ENCODE peak calls at places on chromosome 13, in ten cellular contexts. S is pancreas, E is NCI-H2081, W is non-pigmented ciliary epithelial cell, V is substantia nigra, A is GDM1, X is NCI-H2107, U is naive B cell, J is GM12864, H is left ventricle myocardium inferior. Z is an unnamed sample.

GRCh38 chr13:110298566-110299321 is 8.2 kb downstream of the COL4A1 start:
- DNase-seq in S (no peak), E (no peak), W (no peak), V (no peak), A (no peak), X (no peak), U (no peak), J (no peak), H (no peak), Z (no peak)

GRCh38 chr13:28630864-28631263 is 28.1 kb upstream of the POMP start:
- DNase-seq in S (no peak), E (no peak), W (no peak), V (no peak), A (no peak), X (no peak), U (no peak), J (no peak), H (no peak), Z (no peak)

GRCh38 chr13:73370066-73370465 is 311.3 kb downstream of the KLF5 start:
- DNase-seq in S (no peak), E (no peak), W (no peak), V (no peak), A (no peak), X (no peak), U (no peak), J (no peak), H (no peak), Z (no peak)

GRCh38 chr13:76832258-76832988 is 53.8 kb downstream of the KCTD12 start:
- DNase-seq in S (no peak), E (peak), W (no peak), V (no peak), A (no peak), X (no peak), U (no peak), J (no peak), H (no peak), Z (no peak)

GRCh38 chr13:89687066-89687465 is 1660.4 kb upstream of the MIR17HG start:
- DNase-seq in S (no peak), E (no peak), W (no peak), V (no peak), A (no peak), X (no peak), U (no peak), J (no peak), H (no peak), Z (no peak)

GRCh38 chr13:25447396-25447795 is 75.6 kb downstream of the ATP8A2 start:
- DNase-seq in S (no peak), E (no peak), W (no peak), V (no peak), A (no peak), X (no peak), U (no peak), J (no peak), H (no peak), Z (no peak)

GRCh38 chr13:46152627-46153328 is 29.2 kb downstream of the LCP1 start:
- DNase-seq in S (no peak), E (no peak), W (no peak), V (no peak), A (no peak), X (no peak), U (no peak), J (no peak), H (no peak), Z (no peak)

GRCh38 chr13:35994131-35994966 is 136.8 kb downstream of the DCLK1 start:
- DNase-seq in S (peak), E (peak), W (peak), V (no peak), A (no peak), X (no peak), U (no peak), J (no peak), H (peak), Z (no peak)

GRCh38 chr13:113187263-113187669 is 21.2 kb downstream of the PCID2 start:
- DNase-seq in S (no peak), E (no peak), W (peak), V (peak), A (no peak), X (no peak), U (no peak), J (no peak), H (peak), Z (peak)

GRCh38 chr13:100513987-100514670 is 74.5 kb downstream of the GGACT start:
- DNase-seq in S (no peak), E (peak), W (no peak), V (no peak), A (no peak), X (peak), U (no peak), J (no peak), H (no peak), Z (no peak)

GRCh38 chr13:42832341-42833153 is 51.2 kb downstream of the FAM216B start:
- DNase-seq in S (no peak), E (no peak), W (peak), V (no peak), A (peak), X (no peak), U (no peak), J (no peak), H (no peak), Z (peak)

GRCh38 chr13:106143930-106144709 is 391.3 kb downstream of the EFNB2 start:
- DNase-seq in S (peak), E (peak), W (no peak), V (no peak), A (no peak), X (no peak), U (no peak), J (no peak), H (no peak), Z (no peak)

GRCh38 chr13:109985871-109986270 is 199.5 kb upstream of the IRS2 start:
- DNase-seq in S (no peak), E (no peak), W (no peak), V (no peak), A (no peak), X (no peak), U (no peak), J (no peak), H (no peak), Z (no peak)

GRCh38 chr13:75489502-75490263 is 7.7 kb upstream of the TBC1D4 start:
- DNase-seq in S (no peak), E (no peak), W (no peak), V (no peak), A (no peak), X (no peak), U (no peak), J (peak), H (no peak), Z (no peak)

GRCh38 chr13:31794452-31794851 is 55.1 kb downstream of the RXFP2 start:
- DNase-seq in S (no peak), E (no peak), W (no peak), V (no peak), A (no peak), X (no peak), U (no peak), J (no peak), H (no peak), Z (no peak)

GRCh38 chr13:100423375-100423774 is 165.2 kb downstream of the GGACT start:
- DNase-seq in S (no peak), E (no peak), W (no peak), V (no peak), A (no peak), X (no peak), U (no peak), J (no peak), H (no peak), Z (no peak)

GRCh38 chr13:77184455-77184854 is 142.4 kb downstream of the MYCBP2 start:
- DNase-seq in S (no peak), E (no peak), W (no peak), V (no peak), A (no peak), X (no peak), U (peak), J (peak), H (no peak), Z (no peak)

GRCh38 chr13:27044837-27045570 is 126.6 kb downstream of the USP12 start:
- DNase-seq in S (no peak), E (no peak), W (no peak), V (no peak), A (no peak), X (no peak), U (no peak), J (peak), H (no peak), Z (no peak)

GRCh38 chr13:78409172-78409571 is 194.2 kb downstream of the POU4F1 start:
- DNase-seq in S (no peak), E (peak), W (no peak), V (no peak), A (no peak), X (no peak), U (no peak), J (no peak), H (no peak), Z (no peak)

GRCh38 chr13:102651892-102652291 is 43.0 kb downstream of the METTL21C start:
- DNase-seq in S (no peak), E (no peak), W (no peak), V (no peak), A (no peak), X (no peak), U (no peak), J (no peak), H (no peak), Z (no peak)

GRCh38 chr13:99133848-99134247 is 66.8 kb upstream of the UBAC2 start:
- DNase-seq in S (no peak), E (no peak), W (no peak), V (no peak), A (no peak), X (no peak), U (no peak), J (no peak), H (no peak), Z (no peak)

GRCh38 chr13:104810242-104810641 is 1725.2 kb downstream of the EFNB2 start:
- DNase-seq in S (no peak), E (no peak), W (no peak), V (no peak), A (no peak), X (no peak), U (no peak), J (no peak), H (no peak), Z (no peak)

GRCh38 chr13:66859078-66859477 is 371.1 kb downstream of the PCDH9 start:
- DNase-seq in S (no peak), E (no peak), W (no peak), V (no peak), A (no peak), X (no peak), U (no peak), J (no peak), H (no peak), Z (no peak)

GRCh38 chr13:70893832-70894231 is 785.6 kb upstream of the KLHL1 start:
- DNase-seq in S (no peak), E (no peak), W (peak), V (no peak), A (no peak), X (no peak), U (no peak), J (no peak), H (no peak), Z (no peak)

GRCh38 chr13:73481877-73482445 is 423.2 kb downstream of the KLF5 start:
- DNase-seq in S (no peak), E (peak), W (no peak), V (no peak), A (no peak), X (no peak), U (no peak), J (no peak), H (no peak), Z (no peak)

GRCh38 chr13:35855531-35856019 is 275.6 kb downstream of the DCLK1 start:
- DNase-seq in S (no peak), E (peak), W (no peak), V (no peak), A (no peak), X (no peak), U (no peak), J (no peak), H (no peak), Z (no peak)

GRCh38 chr13:30872685-30873443 is 33.2 kb upstream of the MEDAG start:
- DNase-seq in S (no peak), E (no peak), W (peak), V (no peak), A (peak), X (no peak), U (no peak), J (no peak), H (no peak), Z (peak)

GRCh38 chr13:49307365-49307764 is 59.6 kb downstream of the CDADC1 start:
- DNase-seq in S (no peak), E (no peak), W (no peak), V (no peak), A (no peak), X (no peak), U (no peak), J (no peak), H (no peak), Z (no peak)

GRCh38 chr13:31042501-31043165 is 110.2 kb downstream of the TEX26 start:
- DNase-seq in S (no peak), E (no peak), W (no peak), V (no peak), A (no peak), X (no peak), U (no peak), J (no peak), H (no peak), Z (no peak)

GRCh38 chr13:30752201-30752797 is 17.0 kb downstream of the ALOX5AP start:
- DNase-seq in S (peak), E (no peak), W (no peak), V (no peak), A (no peak), X (peak), U (no peak), J (no peak), H (peak), Z (no peak)

GRCh38 chr13:19601749-19602725 is 31.4 kb upstream of the MPHOSPH8 start:
- DNase-seq in S (peak), E (peak), W (no peak), V (no peak), A (peak), X (no peak), U (peak), J (no peak), H (peak), Z (no peak)

GRCh38 chr13:62014299-62014698 is 598.6 kb upstream of the PCDH20 start:
- DNase-seq in S (no peak), E (peak), W (no peak), V (no peak), A (no peak), X (peak), U (no peak), J (no peak), H (no peak), Z (no peak)

GRCh38 chr13:90365130-90365529 is 982.4 kb upstream of the MIR17HG start:
- DNase-seq in S (no peak), E (no peak), W (peak), V (no peak), A (no peak), X (no peak), U (no peak), J (no peak), H (no peak), Z (no peak)

GRCh38 chr13:52162279-52163101 is 3.1 kb upstream of the NEK3 start:
- DNase-seq in S (no peak), E (no peak), W (no peak), V (no peak), A (no peak), X (no peak), U (no peak), J (no peak), H (no peak), Z (peak)

GRCh38 chr13:35475131-35475959 is 1.1 kb downstream of the MAB21L1 start:
- DNase-seq in S (no peak), E (no peak), W (no peak), V (no peak), A (no peak), X (no peak), U (no peak), J (no peak), H (no peak), Z (no peak)

GRCh38 chr13:113903912-113904311 is 40.0 kb upstream of the GAS6 start:
- DNase-seq in S (no peak), E (no peak), W (no peak), V (no peak), A (no peak), X (no peak), U (no peak), J (no peak), H (no peak), Z (no peak)

GRCh38 chr13:30307194-30307965 is at the start of gene KATNAL1:
- DNase-seq in S (peak), E (peak), W (no peak), V (peak), A (peak), X (peak), U (peak), J (no peak), H (peak), Z (no peak)

GRCh38 chr13:50400930-50401553 is 385.8 kb downstream of the KCNRG start:
- DNase-seq in S (no peak), E (no peak), W (peak), V (peak), A (no peak), X (no peak), U (no peak), J (no peak), H (no peak), Z (no peak)

Z was measured in brain pericyte.